ENCODE peak calls at places on chromosomes 2 and 18, in four cellular contexts. X, E, Z and A are unnamed samples.

GRCh38 chr2:239502430-239503221 is 101.8 kb upstream of the HDAC4 start:
- DNase-seq in Z (no peak), X (no peak), E (no peak), A (no peak)

GRCh38 chr18:475202-475624 is 25.3 kb downstream of the COLEC12 start:
- DNase-seq in X (no peak), Z (no peak), E (peak), A (no peak)

GRCh38 chr2:130355181-130355577 is 677 bp upstream of the PTPN18 start:
- DNase-seq in Z (peak), X (no peak), E (no peak), A (no peak)

GRCh38 chr2:51994123-51994788 is 962.3 kb upstream of the NRXN1 start:
- DNase-seq in E (no peak), Z (no peak), X (no peak), A (no peak)

GRCh38 chr2:174846941-174847938 is 83.0 kb upstream of the CHRNA1 start:
- DNase-seq in E (peak), Z (no peak), X (no peak), A (no peak)

GRCh38 chr2:49044265-49044664 is 110.0 kb downstream of the FSHR start:
- DNase-seq in Z (no peak), E (no peak), X (no peak), A (no peak)

GRCh38 chr2:235006461-235006860 is 54.6 kb downstream of the SH3BP4 start:
- DNase-seq in Z (no peak), E (no peak), X (no peak), A (no peak)

GRCh38 chr2:224142397-224143312 is 103.6 kb upstream of the SERPINE2 start:
- DNase-seq in X (no peak), Z (no peak), E (peak), A (no peak)

DNA sequence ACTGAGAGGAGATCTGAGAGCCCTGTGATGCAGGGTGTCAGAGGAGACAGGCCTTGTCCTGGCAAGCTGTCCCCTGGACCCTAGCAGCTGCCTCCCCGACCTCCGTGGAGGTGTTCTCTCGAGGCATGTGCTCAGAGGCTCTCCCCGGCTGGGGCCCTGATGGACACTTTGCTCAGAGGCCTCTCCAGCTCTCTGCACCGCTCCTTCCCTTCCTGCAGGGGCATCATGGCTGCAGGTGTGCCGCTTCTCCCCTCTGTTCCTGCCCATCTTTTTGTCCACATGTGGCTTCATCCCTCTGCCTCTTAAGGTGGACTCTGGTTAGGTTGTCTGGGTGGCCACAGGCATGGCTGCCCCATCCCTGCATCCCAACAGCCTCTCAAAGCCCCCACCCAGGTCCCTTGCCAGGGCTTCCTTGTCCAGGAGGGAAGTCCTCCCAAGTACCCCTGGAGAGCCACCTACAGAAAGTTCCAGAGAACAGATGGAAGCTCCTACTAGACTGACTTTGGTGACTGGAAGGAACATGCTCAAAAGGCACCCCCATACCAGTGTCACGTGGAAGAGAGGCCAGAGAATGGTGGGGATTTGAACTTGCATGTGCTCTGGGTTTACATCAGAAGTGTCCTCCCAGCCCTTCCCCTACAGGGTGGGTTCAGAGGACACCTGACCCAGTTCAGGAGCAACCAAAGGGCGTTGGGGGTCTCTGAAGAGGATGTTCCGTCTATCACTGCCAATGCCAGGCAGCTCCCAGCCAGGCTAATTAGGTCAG is 120.4 kb downstream of the KLHL29 start:
- DNase-seq in X (no peak), Z (no peak), E (no peak), A (no peak)
- TF ChIP-seq CTCF in X (no peak), Z (no peak), E (no peak), A (no peak)

DNA sequence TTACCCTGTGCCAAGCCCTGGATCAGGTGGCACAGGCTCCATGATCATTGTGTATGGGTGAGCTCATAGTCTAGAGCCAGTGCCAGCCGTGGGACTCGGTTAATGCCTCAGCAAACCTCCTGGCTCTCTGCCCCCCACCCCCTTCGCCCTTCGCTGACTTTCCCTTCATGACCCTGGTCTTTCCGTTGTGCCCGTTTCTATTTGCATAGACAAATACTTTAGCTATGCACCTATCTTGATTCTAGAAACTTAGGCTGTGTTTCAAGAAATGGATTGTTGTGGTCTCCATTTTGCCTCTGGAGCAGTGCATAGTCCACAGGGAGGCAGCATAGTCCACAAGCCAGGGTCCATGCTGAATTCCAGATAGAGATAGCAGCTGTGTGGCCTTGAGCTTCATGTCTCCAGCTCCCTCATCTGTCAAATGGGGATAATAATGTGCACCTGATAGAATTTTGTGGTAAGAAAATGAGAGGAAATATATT is 44.8 kb upstream of the KDM3A start:
- DNase-seq in Z (peak), E (no peak), X (peak), A (peak)
- TF ChIP-seq CTCF in Z (peak), E (peak), X (peak), A (peak)

DNA sequence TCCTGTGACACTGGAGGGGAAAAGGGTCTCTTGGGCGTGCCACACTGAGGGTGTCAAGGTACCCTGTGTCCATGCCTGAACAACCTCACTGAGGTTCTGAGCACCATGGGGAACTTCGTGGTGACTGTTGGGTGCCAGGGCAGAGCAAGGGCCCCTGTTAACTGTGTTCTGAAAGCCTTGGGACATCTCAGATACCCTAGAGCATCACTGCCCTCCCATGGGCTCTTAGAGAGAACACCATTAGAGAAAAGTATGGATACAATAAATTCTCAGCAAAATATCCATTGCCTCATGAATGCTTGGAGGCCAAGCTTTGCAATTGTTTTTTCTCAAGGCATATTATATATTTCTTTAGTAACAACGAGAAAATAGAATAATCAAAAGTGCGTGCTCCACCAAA is 488.5 kb upstream of the NRP2 start:
- DNase-seq in Z (no peak), X (no peak), E (no peak), A (no peak)
- TF ChIP-seq CTCF in Z (no peak), X (no peak), E (no peak), A (no peak)

GRCh38 chr18:66819235-66819634 is 215.3 kb upstream of the CDH19 start:
- DNase-seq in Z (no peak), E (no peak), X (no peak), A (no peak)
- TF ChIP-seq CTCF in Z (peak), E (no peak), X (no peak), A (no peak)

DNA sequence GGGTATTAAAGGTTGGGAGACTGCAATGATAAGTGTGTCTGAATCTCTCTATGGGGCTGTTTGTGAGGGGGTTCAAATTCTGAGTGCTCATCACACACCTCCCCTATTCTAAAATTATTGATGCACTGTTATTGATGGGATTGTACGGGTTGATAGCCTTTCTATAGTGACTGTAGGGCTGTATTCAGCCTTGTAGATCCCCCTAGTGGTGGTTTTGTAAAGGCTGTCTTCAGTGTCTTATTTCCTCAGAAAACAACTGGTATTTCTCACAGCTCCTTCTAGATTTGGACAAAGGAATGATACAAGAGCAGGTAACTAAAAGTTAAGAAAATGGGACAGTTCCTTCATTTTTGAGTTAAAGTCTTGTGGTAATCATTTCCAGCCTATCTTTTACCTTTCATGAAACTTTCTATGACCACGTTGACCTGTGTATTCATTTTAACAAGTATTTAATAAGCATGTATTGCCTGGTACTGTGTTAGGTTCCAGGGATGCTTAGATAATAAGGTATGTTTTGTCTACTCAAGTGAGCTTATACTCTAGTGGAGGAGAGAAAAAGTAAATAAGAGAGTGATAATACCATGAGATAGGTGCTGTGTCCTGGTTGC is 21.2 kb downstream of the SMAD4 start:
- DNase-seq in E (peak), Z (peak), X (no peak), A (peak)
- TF ChIP-seq CTCF in E (peak), Z (peak), X (peak), A (peak)

GRCh38 chr2:44974064-44974715 is 32.7 kb downstream of the SIX3 start:
- DNase-seq in X (no peak), E (peak), Z (peak), A (peak)
- TF ChIP-seq CTCF in X (no peak), E (no peak), Z (peak), A (peak)